ENCODE peak calls at places on chromosome 13, in six cellular contexts. P is HFFc6; G is stimulated activated CD4-positive, alpha-beta T cell treated with anti-CD3 and anti-CD28 coated beads, Interleukin-15, amount 100 ng/mL, for 1 hour; N is activated T-cell treated with anti-CD3 and anti-CD28 coated beads, Interleukin-2, amount 50 U/mL, for 24 hours; L is NCI-H774; O is CD4-positive, alpha-beta memory T cell. R is an unnamed sample.

GRCh38 chr13:33252103-33252502 is 33.5 kb downstream of the STARD13 start:
- DNase-seq in L (no peak), G (no peak), O (no peak), P (no peak), N (no peak), R (no peak)

GRCh38 chr13:75908137-75908536 is 272.0 kb downstream of the LMO7 start:
- DNase-seq in O (no peak), P (no peak), L (no peak), N (no peak), G (no peak), R (no peak)

GRCh38 chr13:51422484-51422883 is 30.4 kb downstream of the INTS6 start:
- DNase-seq in P (no peak), L (no peak), G (no peak), O (no peak), N (no peak), R (no peak)

GRCh38 chr13:33441015-33441414 is 155.5 kb upstream of the STARD13 start:
- DNase-seq in N (no peak), P (peak; percentile 23), L (no peak), O (no peak), G (no peak), R (peak; percentile 10)

GRCh38 chr13:34993470-34993869 is 51.4 kb downstream of the NBEA start:
- DNase-seq in O (no peak), P (peak; percentile 4), L (no peak), G (no peak), N (no peak), R (no peak)

GRCh38 chr13:97583884-97584497 is 150.0 kb downstream of the RAP2A start:
- DNase-seq in N (no peak), O (no peak), P (no peak), G (no peak), L (no peak), R (no peak)

GRCh38 chr13:30332516-30333165 is 25.3 kb upstream of the KATNAL1 start:
- DNase-seq in P (no peak), L (no peak), G (no peak), O (no peak), N (no peak), R (no peak)

GRCh38 chr13:25977216-25977615 is 74.6 kb downstream of the SHISA2 start:
- DNase-seq in N (no peak), G (no peak), O (no peak), P (no peak), L (peak; percentile 42), R (no peak)

GRCh38 chr13:56986121-56986520 is 154.6 kb upstream of the PRR20A start:
- DNase-seq in G (no peak), O (no peak), P (no peak), N (no peak), L (no peak), R (no peak)

GRCh38 chr13:109150691-109151090 is 521.3 kb downstream of the MYO16 start:
- DNase-seq in N (no peak), P (no peak), L (no peak), O (no peak), G (no peak), R (no peak)

GRCh38 chr13:113105032-113105993 is at the start of gene F7:
- DNase-seq in N (no peak), O (no peak), L (peak; percentile 39), P (peak; percentile 27), G (no peak), R (no peak)

GRCh38 chr13:99500839-99501134 is 485 bp upstream of the TM9SF2 start:
- DNase-seq in L (no peak), G (no peak), P (no peak), N (no peak), O (no peak), R (peak; percentile 4)

GRCh38 chr13:75537401-75538365 is at the start of gene COMMD6:
- DNase-seq in P (peak; percentile 87), L (peak; percentile 60), G (peak; percentile 43), N (peak; percentile 83), O (peak; percentile 68), R (peak; percentile 91)

GRCh38 chr13:72726721-72727416 is 560 bp downstream of the MZT1 start:
- DNase-seq in N (no peak), O (peak; percentile 54), P (no peak), L (peak; percentile 11), G (peak; percentile 10), R (peak; percentile 77)

GRCh38 chr13:51524846-51525566 is 59.3 kb upstream of the WDFY2 start:
- DNase-seq in O (no peak), N (no peak), G (no peak), P (peak; percentile 82), L (no peak), R (no peak)

GRCh38 chr13:97911311-97912138 is 42.0 kb upstream of the IPO5 start:
- DNase-seq in G (no peak), L (no peak), P (peak; percentile 22), O (no peak), N (no peak), R (peak; percentile 14)

GRCh38 chr13:24127116-24127631 is 33.3 kb upstream of the SPATA13 start:
- DNase-seq in O (no peak), N (peak; percentile 33), L (no peak), G (no peak), P (no peak), R (no peak)

GRCh38 chr13:66657165-66657895 is 572.8 kb downstream of the PCDH9 start:
- DNase-seq in G (no peak), P (peak; percentile 100), N (no peak), O (no peak), L (peak; percentile 85), R (peak; percentile 28)

GRCh38 chr13:83065136-83065535 is 817.1 kb downstream of the SLITRK1 start:
- DNase-seq in G (no peak), P (peak; percentile 49), N (no peak), O (no peak), L (no peak), R (no peak)

GRCh38 chr13:114067886-114068722 is 64.3 kb downstream of the RASA3 start:
- DNase-seq in N (peak; percentile 69), P (no peak), L (no peak), G (no peak), O (peak; percentile 55), R (no peak)

GRCh38 chr13:99322297-99323103 is 15.3 kb upstream of the GPR183 start:
- DNase-seq in G (no peak), O (peak; percentile 72), P (peak; percentile 87), L (no peak), N (no peak), R (no peak)

GRCh38 chr13:50730496-50731171 is 112.9 kb downstream of the DLEU7 start:
- DNase-seq in P (no peak), O (no peak), G (no peak), L (no peak), N (no peak), R (no peak)

GRCh38 chr13:51815848-51816247 is 11.9 kb upstream of the DHRS12 start:
- DNase-seq in P (no peak), L (no peak), N (no peak), O (no peak), G (no peak), R (no peak)

GRCh38 chr13:60431108-60431700 is 34.2 kb downstream of the TDRD3 start:
- DNase-seq in L (peak; percentile 7), N (no peak), G (no peak), P (peak; percentile 54), O (no peak), R (peak; percentile 36)

GRCh38 chr13:28035146-28035782 is 46.8 kb upstream of the URAD start:
- DNase-seq in L (no peak), O (no peak), N (no peak), P (no peak), G (no peak), R (no peak)

GRCh38 chr13:75468098-75468497 is 13.9 kb downstream of the TBC1D4 start:
- DNase-seq in N (no peak), O (no peak), P (no peak), L (no peak), G (no peak), R (no peak)

GRCh38 chr13:73248711-73249580 is 190.1 kb downstream of the KLF5 start:
- DNase-seq in L (no peak), P (no peak), N (no peak), O (no peak), G (no peak), R (peak; percentile 31)

GRCh38 chr13:100954430-100955361 is 280.1 kb upstream of the TMTC4 start:
- DNase-seq in G (no peak), O (no peak), L (no peak), P (no peak), N (no peak), R (peak; percentile 11)

GRCh38 chr13:85363504-85363903 is 435.7 kb downstream of the SLITRK6 start:
- DNase-seq in G (no peak), L (no peak), P (no peak), N (no peak), O (no peak), R (no peak)

GRCh38 chr13:102902789-102903347 is 57.0 kb downstream of the ERCC5 start:
- DNase-seq in P (no peak), N (no peak), L (no peak), G (no peak), O (no peak), R (no peak)

GRCh38 chr13:82747331-82747730 is 1134.9 kb downstream of the SLITRK1 start:
- DNase-seq in L (no peak), G (no peak), O (no peak), N (no peak), P (peak; percentile 8), R (no peak)

GRCh38 chr13:93915269-93915809 is 564.1 kb downstream of the DCT start:
- DNase-seq in P (peak; percentile 53), G (no peak), O (no peak), N (no peak), L (no peak), R (no peak)

GRCh38 chr13:52345631-52346251 is 60.2 kb downstream of the THSD1 start:
- DNase-seq in L (no peak), N (no peak), O (no peak), G (no peak), P (peak; percentile 19), R (no peak)

GRCh38 chr13:48214519-48215121 is 18.4 kb upstream of the ITM2B start:
- DNase-seq in L (no peak), N (no peak), P (no peak), G (no peak), O (no peak), R (no peak)

GRCh38 chr13:81223784-81224501 is 883.0 kb upstream of the SPRY2 start:
- DNase-seq in O (no peak), G (no peak), N (no peak), L (no peak), P (no peak), R (no peak)

GRCh38 chr13:51639171-51639570 is 54.9 kb downstream of the WDFY2 start:
- DNase-seq in P (no peak), G (no peak), N (no peak), L (no peak), O (no peak), R (no peak)

GRCh38 chr13:95607363-95607762 is 37.1 kb downstream of the DZIP1 start:
- DNase-seq in G (no peak), N (no peak), O (no peak), P (peak; percentile 43), L (no peak), R (no peak)

GRCh38 chr13:91014696-91015095 is 332.8 kb upstream of the MIR17HG start:
- DNase-seq in O (no peak), N (no peak), P (no peak), L (no peak), G (no peak), R (no peak)

GRCh38 chr13:50326746-50327145 is 311.5 kb downstream of the KCNRG start:
- DNase-seq in G (no peak), P (no peak), L (no peak), O (no peak), N (no peak), R (no peak)

GRCh38 chr13:99721606-99722384 is 220.5 kb downstream of the TM9SF2 start:
- DNase-seq in P (no peak), N (no peak), L (no peak), O (no peak), G (no peak), R (no peak)

R was measured in SK-N-SH.